ENCODE peak calls at places on chromosomes 6 and 20, in ten cellular contexts. One of them, this sample, is unnamed.

GRCh38 chr20:58054744-58055373 is 173.6 kb downstream of the ANKRD60 start:
- DNase-seq in astrocyte of the cerebellum: no peak
- DNase-seq in dorsolateral prefrontal cortex: no peak
- DNase-seq in astrocyte of the spinal cord: peak; percentile 19
- DNase-seq in PC-3: no peak
- DNase-seq in uterus: peak; percentile 86
- DNase-seq in stomach: no peak
- DNase-seq in spleen: no peak
- DNase-seq in HCT116: no peak
- DNase-seq in A549: no peak
- DNase-seq in this sample: no peak

GRCh38 chr6:19269341-19269898 is 567.8 kb upstream of the ID4 start:
- DNase-seq in astrocyte of the cerebellum: no peak
- DNase-seq in dorsolateral prefrontal cortex: no peak
- DNase-seq in astrocyte of the spinal cord: no peak
- DNase-seq in PC-3: peak; percentile 63
- DNase-seq in uterus: no peak
- DNase-seq in stomach: no peak
- DNase-seq in spleen: no peak
- DNase-seq in HCT116: no peak
- DNase-seq in A549: no peak
- DNase-seq in this sample: no peak

GRCh38 chr6:28258877-28259777 is at the start of gene NKAPL:
- DNase-seq in astrocyte of the cerebellum: no peak
- DNase-seq in dorsolateral prefrontal cortex: peak; percentile 78
- DNase-seq in astrocyte of the spinal cord: peak; percentile 53
- DNase-seq in PC-3: no peak
- DNase-seq in uterus: peak; percentile 75
- DNase-seq in stomach: peak; percentile 65
- DNase-seq in spleen: peak; percentile 89
- DNase-seq in HCT116: no peak
- DNase-seq in A549: no peak
- DNase-seq in this sample: peak; percentile 43

GRCh38 chr6:31055401-31055800 is 45.1 kb downstream of the MUC22 start:
- DNase-seq in astrocyte of the cerebellum: no peak
- DNase-seq in dorsolateral prefrontal cortex: no peak
- DNase-seq in astrocyte of the spinal cord: no peak
- DNase-seq in PC-3: no peak
- DNase-seq in uterus: no peak
- DNase-seq in stomach: no peak
- DNase-seq in spleen: no peak
- DNase-seq in HCT116: no peak
- DNase-seq in A549: no peak
- DNase-seq in this sample: no peak

GRCh38 chr20:37209661-37210314 is 30.4 kb upstream of the MROH8 start:
- DNase-seq in astrocyte of the cerebellum: no peak
- DNase-seq in dorsolateral prefrontal cortex: no peak
- DNase-seq in astrocyte of the spinal cord: no peak
- DNase-seq in PC-3: peak; percentile 17
- DNase-seq in uterus: no peak
- DNase-seq in stomach: no peak
- DNase-seq in spleen: no peak
- DNase-seq in HCT116: no peak
- DNase-seq in A549: no peak
- DNase-seq in this sample: no peak

GRCh38 chr6:29737707-29738630 is 14.7 kb downstream of the HLA-F start:
- DNase-seq in astrocyte of the cerebellum: peak; percentile 23
- DNase-seq in dorsolateral prefrontal cortex: no peak
- DNase-seq in astrocyte of the spinal cord: peak; percentile 57
- DNase-seq in PC-3: peak; percentile 82
- DNase-seq in uterus: peak; percentile 46
- DNase-seq in stomach: peak; percentile 71
- DNase-seq in spleen: peak; percentile 88
- DNase-seq in HCT116: peak; percentile 59
- DNase-seq in A549: no peak
- DNase-seq in this sample: peak; percentile 74

GRCh38 chr6:30319146-30319835 is 7.4 kb upstream of the TRIM39 start:
- DNase-seq in astrocyte of the cerebellum: no peak
- DNase-seq in dorsolateral prefrontal cortex: no peak
- DNase-seq in astrocyte of the spinal cord: no peak
- DNase-seq in PC-3: no peak
- DNase-seq in uterus: no peak
- DNase-seq in stomach: no peak
- DNase-seq in spleen: no peak
- DNase-seq in HCT116: no peak
- DNase-seq in A549: no peak
- DNase-seq in this sample: no peak

GRCh38 chr6:82875573-82876185 is 190.0 kb downstream of the UBE3D start:
- DNase-seq in astrocyte of the cerebellum: peak; percentile 40
- DNase-seq in dorsolateral prefrontal cortex: no peak
- DNase-seq in astrocyte of the spinal cord: peak; percentile 85
- DNase-seq in PC-3: peak; percentile 96
- DNase-seq in uterus: no peak
- DNase-seq in stomach: no peak
- DNase-seq in spleen: no peak
- DNase-seq in HCT116: peak; percentile 85
- DNase-seq in A549: peak; percentile 21
- DNase-seq in this sample: no peak

GRCh38 chr6:125114248-125114858 is 39.2 kb upstream of the TPD52L1 start:
- DNase-seq in astrocyte of the cerebellum: peak; percentile 47
- DNase-seq in dorsolateral prefrontal cortex: no peak
- DNase-seq in astrocyte of the spinal cord: peak; percentile 67
- DNase-seq in PC-3: peak; percentile 74
- DNase-seq in uterus: peak; percentile 28
- DNase-seq in stomach: peak; percentile 68
- DNase-seq in spleen: no peak
- DNase-seq in HCT116: peak; percentile 55
- DNase-seq in A549: peak; percentile 15
- DNase-seq in this sample: no peak

GRCh38 chr6:138115191-138115590 is 8.0 kb upstream of the PERP start:
- DNase-seq in astrocyte of the cerebellum: no peak
- DNase-seq in dorsolateral prefrontal cortex: no peak
- DNase-seq in astrocyte of the spinal cord: no peak
- DNase-seq in PC-3: no peak
- DNase-seq in uterus: no peak
- DNase-seq in stomach: no peak
- DNase-seq in spleen: no peak
- DNase-seq in HCT116: no peak
- DNase-seq in A549: no peak
- DNase-seq in this sample: no peak

GRCh38 chr20:9025643-9026042 is 43.2 kb upstream of the PLCB4 start:
- DNase-seq in astrocyte of the cerebellum: peak; percentile 33
- DNase-seq in dorsolateral prefrontal cortex: no peak
- DNase-seq in astrocyte of the spinal cord: peak; percentile 75
- DNase-seq in PC-3: peak; percentile 73
- DNase-seq in uterus: no peak
- DNase-seq in stomach: no peak
- DNase-seq in spleen: no peak
- DNase-seq in HCT116: no peak
- DNase-seq in A549: peak; percentile 28
- DNase-seq in this sample: no peak

GRCh38 chr20:3071610-3072529 is at the start of gene OXT:
- DNase-seq in astrocyte of the cerebellum: no peak
- DNase-seq in dorsolateral prefrontal cortex: no peak
- DNase-seq in astrocyte of the spinal cord: no peak
- DNase-seq in PC-3: no peak
- DNase-seq in uterus: peak; percentile 42
- DNase-seq in stomach: no peak
- DNase-seq in spleen: peak; percentile 91
- DNase-seq in HCT116: no peak
- DNase-seq in A549: no peak
- DNase-seq in this sample: peak; percentile 65

GRCh38 chr20:7571521-7572065 is 368.7 kb downstream of the HAO1 start:
- DNase-seq in astrocyte of the cerebellum: no peak
- DNase-seq in dorsolateral prefrontal cortex: no peak
- DNase-seq in astrocyte of the spinal cord: no peak
- DNase-seq in PC-3: no peak
- DNase-seq in uterus: no peak
- DNase-seq in stomach: no peak
- DNase-seq in spleen: no peak
- DNase-seq in HCT116: no peak
- DNase-seq in A549: no peak
- DNase-seq in this sample: no peak

GRCh38 chr6:111606620-111607115 is 990 bp upstream of the TRAF3IP2 start:
- DNase-seq in astrocyte of the cerebellum: no peak
- DNase-seq in dorsolateral prefrontal cortex: no peak
- DNase-seq in astrocyte of the spinal cord: no peak
- DNase-seq in PC-3: no peak
- DNase-seq in uterus: no peak
- DNase-seq in stomach: no peak
- DNase-seq in spleen: no peak
- DNase-seq in HCT116: no peak
- DNase-seq in A549: no peak
- DNase-seq in this sample: no peak
- H3K4me3 ChIP-seq in astrocyte of the cerebellum: no peak overlapping the region
- H3K4me3 ChIP-seq in dorsolateral prefrontal cortex: peak overlapping the region; percentile 63
- H3K4me3 ChIP-seq in astrocyte of the spinal cord: no peak overlapping the region
- H3K4me3 ChIP-seq in PC-3: peak overlapping the region; percentile 89
- H3K4me3 ChIP-seq in uterus: peak overlapping the region; percentile 53
- H3K4me3 ChIP-seq in stomach: peak overlapping the region; percentile 52
- H3K4me3 ChIP-seq in spleen: peak overlapping the region; percentile 51
- H3K4me3 ChIP-seq in HCT116: peak overlapping the region; percentile 75
- H3K4me3 ChIP-seq in A549: peak overlapping the region; percentile 46
- H3K4me3 ChIP-seq in this sample: no peak overlapping the region

GRCh38 chr20:1895674-1896496 is 678 bp downstream of the SIRPA start:
- DNase-seq in astrocyte of the cerebellum: no peak
- DNase-seq in dorsolateral prefrontal cortex: no peak
- DNase-seq in astrocyte of the spinal cord: peak; percentile 8
- DNase-seq in PC-3: no peak
- DNase-seq in uterus: peak; percentile 47
- DNase-seq in stomach: no peak
- DNase-seq in spleen: no peak
- DNase-seq in HCT116: no peak
- DNase-seq in A549: peak; percentile 35
- DNase-seq in this sample: no peak

GRCh38 chr20:1896859-1897258 is 1.7 kb downstream of the SIRPA start:
- DNase-seq in astrocyte of the cerebellum: no peak
- DNase-seq in dorsolateral prefrontal cortex: no peak
- DNase-seq in astrocyte of the spinal cord: no peak
- DNase-seq in PC-3: no peak
- DNase-seq in uterus: no peak
- DNase-seq in stomach: no peak
- DNase-seq in spleen: no peak
- DNase-seq in HCT116: no peak
- DNase-seq in A549: no peak
- DNase-seq in this sample: no peak

GRCh38 chr20:1898496-1899168 is 3.4 kb downstream of the SIRPA start:
- DNase-seq in astrocyte of the cerebellum: no peak
- DNase-seq in dorsolateral prefrontal cortex: no peak
- DNase-seq in astrocyte of the spinal cord: no peak
- DNase-seq in PC-3: no peak
- DNase-seq in uterus: peak; percentile 35
- DNase-seq in stomach: no peak
- DNase-seq in spleen: no peak
- DNase-seq in HCT116: no peak
- DNase-seq in A549: no peak
- DNase-seq in this sample: no peak

GRCh38 chr20:1897965-1898464 is 2.8 kb downstream of the SIRPA start:
- DNase-seq in astrocyte of the cerebellum: no peak
- DNase-seq in dorsolateral prefrontal cortex: no peak
- DNase-seq in astrocyte of the spinal cord: no peak
- DNase-seq in PC-3: no peak
- DNase-seq in uterus: no peak
- DNase-seq in stomach: no peak
- DNase-seq in spleen: peak; percentile 85
- DNase-seq in HCT116: no peak
- DNase-seq in A549: no peak
- DNase-seq in this sample: no peak

DNA sequence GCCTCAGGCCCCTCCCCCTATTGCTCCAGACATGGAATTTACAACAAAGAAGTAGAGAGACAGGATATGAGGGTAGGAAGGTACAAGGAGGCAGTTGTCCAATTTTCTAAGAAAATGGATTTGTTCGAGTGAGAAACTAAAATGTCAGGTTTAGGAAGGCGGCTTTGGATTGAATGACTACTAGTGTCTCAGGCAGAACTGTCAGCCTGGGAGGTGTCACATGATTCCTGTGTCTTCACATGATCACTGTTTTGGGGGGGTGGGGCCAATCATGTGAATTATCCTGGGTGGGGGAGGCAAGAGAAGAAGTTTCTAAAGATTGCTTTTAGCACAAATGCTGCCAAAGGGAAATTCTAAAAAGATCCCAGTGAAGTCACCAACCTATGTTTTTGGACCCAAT is 2.3 kb downstream of the SIRPA start:
- DNase-seq in astrocyte of the cerebellum: no peak
- DNase-seq in dorsolateral prefrontal cortex: no peak
- DNase-seq in astrocyte of the spinal cord: no peak
- DNase-seq in PC-3: no peak
- DNase-seq in uterus: peak; percentile 39
- DNase-seq in stomach: no peak
- DNase-seq in spleen: no peak
- DNase-seq in HCT116: no peak
- DNase-seq in A549: no peak
- DNase-seq in this sample: no peak
- H3K4me3 ChIP-seq in astrocyte of the cerebellum: no peak overlapping the region
- H3K4me3 ChIP-seq in dorsolateral prefrontal cortex: peak overlapping the region; percentile 73
- H3K4me3 ChIP-seq in astrocyte of the spinal cord: no peak overlapping the region
- H3K4me3 ChIP-seq in PC-3: no peak overlapping the region
- H3K4me3 ChIP-seq in uterus: no peak overlapping the region
- H3K4me3 ChIP-seq in stomach: no peak overlapping the region
- H3K4me3 ChIP-seq in spleen: no peak overlapping the region
- H3K4me3 ChIP-seq in HCT116: no peak overlapping the region
- H3K4me3 ChIP-seq in A549: no peak overlapping the region
- H3K4me3 ChIP-seq in this sample: no peak overlapping the region

GRCh38 chr20:5864873-5865582 is 85.3 kb downstream of the TRMT6 start:
- DNase-seq in astrocyte of the cerebellum: no peak
- DNase-seq in dorsolateral prefrontal cortex: no peak
- DNase-seq in astrocyte of the spinal cord: peak; percentile 75
- DNase-seq in PC-3: peak; percentile 58
- DNase-seq in uterus: no peak
- DNase-seq in stomach: no peak
- DNase-seq in spleen: no peak
- DNase-seq in HCT116: no peak
- DNase-seq in A549: no peak
- DNase-seq in this sample: no peak
- H3K4me3 ChIP-seq in astrocyte of the cerebellum: no peak overlapping the region
- H3K4me3 ChIP-seq in dorsolateral prefrontal cortex: no peak overlapping the region
- H3K4me3 ChIP-seq in astrocyte of the spinal cord: no peak overlapping the region
- H3K4me3 ChIP-seq in PC-3: no peak overlapping the region
- H3K4me3 ChIP-seq in uterus: no peak overlapping the region
- H3K4me3 ChIP-seq in stomach: no peak overlapping the region
- H3K4me3 ChIP-seq in spleen: no peak overlapping the region
- H3K4me3 ChIP-seq in HCT116: no peak overlapping the region
- H3K4me3 ChIP-seq in A549: no peak overlapping the region
- H3K4me3 ChIP-seq in this sample: no peak overlapping the region

DNA sequence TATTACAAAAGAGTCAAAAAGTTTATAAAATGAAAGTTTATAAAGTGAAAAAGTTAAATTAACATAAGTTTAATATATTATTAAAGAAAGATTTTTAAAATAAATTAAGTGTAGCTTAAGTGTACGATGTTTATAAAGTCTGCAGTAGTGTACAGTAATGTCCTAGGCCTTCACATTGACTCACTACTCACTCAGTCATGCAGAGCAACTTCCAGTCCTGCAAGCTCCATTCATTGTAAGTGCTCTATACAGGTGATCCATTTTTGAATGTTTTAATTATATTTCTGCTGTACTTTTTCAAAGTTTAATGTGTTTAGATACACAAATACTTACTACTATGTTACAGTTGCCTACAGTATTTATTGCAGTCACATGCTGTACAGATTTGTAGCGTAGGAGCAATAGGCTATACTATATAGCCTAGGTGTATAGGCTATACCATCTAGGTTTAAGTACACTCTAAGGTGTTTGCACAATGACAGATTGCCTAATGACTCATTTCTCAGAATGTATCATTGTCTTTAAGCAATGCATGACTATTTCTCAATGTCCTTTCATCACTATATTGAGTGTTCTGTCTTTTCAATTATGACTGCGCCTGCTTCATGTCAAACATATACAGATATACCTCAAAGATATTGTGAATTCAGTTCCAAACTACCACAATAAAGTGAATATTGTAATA is 1110.3 kb upstream of the MAP3K7 start:
- DNase-seq in astrocyte of the cerebellum: no peak
- DNase-seq in dorsolateral prefrontal cortex: no peak
- DNase-seq in astrocyte of the spinal cord: no peak
- DNase-seq in PC-3: peak; percentile 81
- DNase-seq in uterus: no peak
- DNase-seq in stomach: no peak
- DNase-seq in spleen: no peak
- DNase-seq in HCT116: no peak
- DNase-seq in A549: no peak
- DNase-seq in this sample: no peak
- H3K4me3 ChIP-seq in astrocyte of the cerebellum: no peak overlapping the region
- H3K4me3 ChIP-seq in dorsolateral prefrontal cortex: no peak overlapping the region
- H3K4me3 ChIP-seq in astrocyte of the spinal cord: no peak overlapping the region
- H3K4me3 ChIP-seq in PC-3: no peak overlapping the region
- H3K4me3 ChIP-seq in uterus: no peak overlapping the region
- H3K4me3 ChIP-seq in stomach: no peak overlapping the region
- H3K4me3 ChIP-seq in spleen: no peak overlapping the region
- H3K4me3 ChIP-seq in HCT116: no peak overlapping the region
- H3K4me3 ChIP-seq in A549: no peak overlapping the region
- H3K4me3 ChIP-seq in this sample: no peak overlapping the region